ENCODE peak calls at places on chromosomes 5 and 9, in seven cellular contexts. V, A, X, D, H, T and B are unnamed samples.

GRCh38 chr5:140875085-140876065 is at the start of gene PCDHA12:
- DNase-seq in V (no peak), A (no peak), X (no peak), D (no peak), H (no peak), T (no peak), B (no peak)

GRCh38 chr9:133509179-133510083 is 15.3 kb downstream of the MYMK start:
- DNase-seq in V (peak; percentile 55), A (no peak), X (no peak), D (no peak), H (no peak), T (no peak), B (peak; percentile 75)

GRCh38 chr9:27019589-27019988 is 14.1 kb upstream of the LRRC19 start:
- DNase-seq in V (no peak), A (no peak), X (no peak), D (no peak), H (no peak), T (no peak), B (no peak)

GRCh38 chr9:83523684-83524083 is 14.5 kb downstream of the FRMD3 start:
- DNase-seq in V (no peak), A (no peak), X (no peak), D (no peak), H (no peak), T (no peak), B (no peak)

GRCh38 chr9:120742951-120743416 is 28.7 kb upstream of the MEGF9 start:
- DNase-seq in V (no peak), A (no peak), X (peak; percentile 38), D (peak; percentile 29), H (no peak), T (peak; percentile 70), B (peak; percentile 70)

GRCh38 chr5:4989121-4989520 is 151.0 kb upstream of the ADAMTS16 start:
- DNase-seq in V (no peak), A (no peak), X (no peak), D (no peak), H (no peak), T (no peak), B (no peak)

GRCh38 chr5:35857606-35858205 is 1.0 kb downstream of the IL7R start:
- DNase-seq in V (no peak), A (no peak), X (no peak), D (no peak), H (no peak), T (no peak), B (no peak)

GRCh38 chr5:140336388-140336787 is 10.0 kb downstream of the HBEGF start:
- DNase-seq in V (no peak), A (no peak), X (no peak), D (no peak), H (no peak), T (peak; percentile 63), B (no peak)

GRCh38 chr5:135695656-135696055 is 116.9 kb upstream of the CXCL14 start:
- DNase-seq in V (no peak), A (no peak), X (no peak), D (no peak), H (peak; percentile 33), T (no peak), B (no peak)

GRCh38 chr5:35651002-35651756 is 33.5 kb downstream of the SPEF2 start:
- DNase-seq in V (peak; percentile 59), A (no peak), X (no peak), D (peak; percentile 24), H (peak; percentile 47), T (peak; percentile 32), B (peak; percentile 37)

GRCh38 chr5:60437308-60437707 is 262.7 kb downstream of the DEPDC1B start:
- DNase-seq in V (no peak), A (no peak), X (no peak), D (no peak), H (no peak), T (no peak), B (no peak)

GRCh38 chr9:131965841-131966240 is 113.8 kb downstream of the MED27 start:
- DNase-seq in V (no peak), A (no peak), X (no peak), D (no peak), H (no peak), T (no peak), B (no peak)

GRCh38 chr5:128539038-128539429 is 989 bp upstream of the FBN2 start:
- DNase-seq in V (no peak), A (no peak), X (no peak), D (no peak), H (no peak), T (no peak), B (peak; percentile 19)

GRCh38 chr9:87498046-87498815 is 564 bp downstream of the DAPK1 start:
- DNase-seq in V (peak; percentile 69), A (no peak), X (peak; percentile 53), D (no peak), H (peak; percentile 75), T (peak; percentile 48), B (peak; percentile 65)

GRCh38 chr5:57221049-57221568 is 47.2 kb downstream of the GPBP1 start:
- DNase-seq in V (no peak), A (peak; percentile 42), X (peak; percentile 46), D (peak; percentile 35), H (no peak), T (peak; percentile 59), B (peak; percentile 37)

GRCh38 chr9:134858051-134858841 is 22.4 kb upstream of the FCN2 start:
- DNase-seq in V (no peak), A (peak; percentile 76), X (no peak), D (no peak), H (no peak), T (no peak), B (no peak)

GRCh38 chr9:19381656-19382055 is 1.6 kb upstream of the RPS6 start:
- DNase-seq in V (no peak), A (no peak), X (no peak), D (no peak), H (no peak), T (no peak), B (no peak)

GRCh38 chr5:64497390-64497789 is 8.4 kb upstream of the RGS7BP start:
- DNase-seq in V (no peak), A (no peak), X (no peak), D (no peak), H (no peak), T (no peak), B (no peak)

GRCh38 chr9:133705576-133705975 is 32.6 kb downstream of the SARDH start:
- DNase-seq in V (peak; percentile 1), A (no peak), X (no peak), D (no peak), H (no peak), T (no peak), B (no peak)

GRCh38 chr5:145056805-145057204 is 778.3 kb downstream of the PRELID2 start:
- DNase-seq in V (no peak), A (peak; percentile 27), X (no peak), D (no peak), H (no peak), T (no peak), B (no peak)

GRCh38 chr9:7363777-7364477 is 435.7 kb downstream of the DMAC1 start:
- DNase-seq in V (no peak), A (no peak), X (no peak), D (no peak), H (no peak), T (no peak), B (no peak)

GRCh38 chr9:81632599-81632998 is 56.7 kb downstream of the TLE1 start:
- DNase-seq in V (no peak), A (no peak), X (no peak), D (no peak), H (no peak), T (no peak), B (no peak)

GRCh38 chr9:32500768-32501167 is 25.2 kb downstream of the RIGI start:
- DNase-seq in V (no peak), A (no peak), X (no peak), D (no peak), H (no peak), T (peak; percentile 12), B (no peak)
- TF ChIP-seq SP1 in V (no peak), A (no peak), X (no peak), D (peak; percentile 15), H (no peak), T (no peak), B (no peak)

DNA sequence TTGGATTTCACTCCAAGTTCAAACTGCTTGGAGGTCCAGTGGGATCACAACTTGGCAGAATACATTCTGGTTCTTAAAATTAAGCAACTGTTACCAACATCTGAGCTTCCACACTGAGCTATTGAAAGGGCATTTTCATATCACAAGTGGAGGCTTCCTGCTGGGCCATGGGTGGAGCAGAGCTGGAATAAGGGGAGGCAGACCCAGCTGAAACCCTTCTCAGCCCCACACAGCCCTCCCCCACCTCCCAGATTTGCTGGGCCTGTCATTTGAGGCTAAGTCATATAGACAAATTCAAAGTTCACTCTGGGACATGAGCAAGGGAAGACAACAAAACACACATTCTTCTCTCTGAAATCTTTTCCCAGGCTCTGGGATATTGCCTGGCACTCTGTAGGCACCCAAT is 79.9 kb downstream of the ACTL7B start:
- DNase-seq in V (no peak), A (no peak), X (no peak), D (no peak), H (no peak), T (peak; percentile 97), B (no peak)
- TF ChIP-seq SP1 in V (no peak), A (no peak), X (no peak), D (no peak), H (no peak), T (no peak), B (no peak)

DNA sequence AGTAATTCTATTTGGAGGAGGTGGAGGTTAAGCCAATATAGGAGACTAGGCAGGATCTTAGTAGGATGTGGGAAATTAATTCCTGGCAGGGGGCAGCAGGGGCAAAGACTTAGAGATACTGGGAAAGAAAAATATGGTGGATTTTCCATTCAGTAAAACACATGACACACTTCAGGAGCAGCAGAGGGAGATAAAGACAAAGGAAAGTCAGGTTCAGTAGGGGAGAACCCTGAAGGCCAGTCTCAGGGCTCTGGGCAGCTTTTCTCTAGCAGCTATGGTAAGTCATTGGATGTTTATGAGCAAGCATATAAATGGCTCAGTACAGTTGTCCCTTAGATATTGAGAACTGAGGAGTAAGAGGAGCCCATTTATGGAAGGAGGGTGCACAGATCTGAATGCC is 105.5 kb downstream of the PJA2 start:
- DNase-seq in V (no peak), A (no peak), X (no peak), D (no peak), H (no peak), T (no peak), B (no peak)
- TF ChIP-seq SP1 in V (no peak), A (no peak), X (no peak), D (no peak), H (no peak), T (no peak), B (no peak)

GRCh38 chr9:70355801-70356200 is 58.7 kb downstream of the KLF9 start:
- DNase-seq in V (no peak), A (no peak), X (no peak), D (no peak), H (no peak), T (no peak), B (no peak)
- TF ChIP-seq SP1 in V (no peak), A (no peak), X (no peak), D (no peak), H (no peak), T (no peak), B (no peak)

DNA sequence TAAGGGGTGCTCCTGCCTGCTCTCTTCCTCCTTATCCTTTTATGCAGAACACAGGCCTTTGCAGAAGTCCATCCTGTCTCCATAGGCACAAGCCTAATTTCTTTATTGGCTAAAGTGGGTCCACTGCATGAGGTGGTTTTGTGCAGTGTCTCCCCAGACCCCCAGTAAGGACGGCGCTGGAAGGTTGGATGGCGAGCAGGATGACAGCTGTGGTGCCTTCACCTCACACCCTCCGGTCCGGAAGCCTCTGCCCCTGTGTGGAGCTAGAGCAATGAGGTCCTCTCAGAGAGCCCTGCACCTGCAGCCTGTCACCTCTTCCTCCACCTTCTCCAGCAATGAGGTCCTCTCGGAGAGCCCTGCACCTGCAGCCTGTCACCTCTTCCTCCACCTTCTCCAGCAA is 393.7 kb upstream of the IRX1 start:
- DNase-seq in V (no peak), A (no peak), X (no peak), D (no peak), H (no peak), T (no peak), B (no peak)
- TF ChIP-seq SP1 in V (no peak), A (no peak), X (no peak), D (no peak), H (no peak), T (no peak), B (no peak)